ENCODE peak calls at places on chromosomes 7 and 10, in ten cellular contexts. O, E, G, D, C, M, V, A, T and R are unnamed samples.

GRCh38 chr10:108521827-108522503 is 1357.5 kb upstream of the SORCS1 start:
- DNase-seq in O (no peak), E (no peak), G (no peak), D (no peak), C (no peak), M (no peak), V (no peak), A (no peak), T (no peak), R (peak)

GRCh38 chr7:42059275-42059674 is 177.7 kb downstream of the GLI3 start:
- DNase-seq in O (no peak), E (no peak), G (no peak), D (no peak), C (no peak), M (no peak), V (no peak), A (no peak), T (no peak), R (no peak)

GRCh38 chr10:119215371-119215770 is 8.0 kb downstream of the GRK5 start:
- DNase-seq in O (no peak), E (no peak), G (no peak), D (no peak), C (no peak), M (no peak), V (no peak), A (no peak), T (no peak), R (no peak)

GRCh38 chr10:105023706-105024105 is 382.6 kb downstream of the SORCS3 start:
- DNase-seq in O (peak), E (no peak), G (no peak), D (no peak), C (no peak), M (no peak), V (peak), A (no peak), T (no peak), R (no peak)

GRCh38 chr7:157886711-157887110 is 549.9 kb downstream of the DNAJB6 start:
- DNase-seq in O (peak), E (peak), G (no peak), D (no peak), C (no peak), M (no peak), V (no peak), A (no peak), T (no peak), R (no peak)

GRCh38 chr10:104686829-104687228 is 45.7 kb downstream of the SORCS3 start:
- DNase-seq in O (no peak), E (no peak), G (no peak), D (no peak), C (no peak), M (no peak), V (no peak), A (no peak), T (no peak), R (no peak)

GRCh38 chr7:75572814-75573213 is 80.7 kb downstream of the SPDYE5 start:
- DNase-seq in O (no peak), E (no peak), G (peak), D (no peak), C (no peak), M (no peak), V (no peak), A (no peak), T (no peak), R (no peak)

GRCh38 chr7:28573751-28574295 is 161.5 kb downstream of the CREB5 start:
- DNase-seq in O (no peak), E (no peak), G (no peak), D (peak), C (no peak), M (no peak), V (no peak), A (no peak), T (no peak), R (no peak)

GRCh38 chr10:112904000-112904399 is 46.0 kb upstream of the TCF7L2 start:
- DNase-seq in O (no peak), E (no peak), G (no peak), D (no peak), C (no peak), M (peak), V (no peak), A (no peak), T (no peak), R (no peak)

GRCh38 chr10:56844939-56845529 is 484.0 kb upstream of the ZWINT start:
- DNase-seq in O (no peak), E (no peak), G (no peak), D (peak), C (no peak), M (no peak), V (no peak), A (no peak), T (no peak), R (no peak)
- H3K4me3 ChIP-seq in O (no peak), E (no peak), G (no peak), D (no peak), C (no peak), M (no peak), V (no peak), A (no peak), T (no peak), R (no peak)

GRCh38 chr10:132993271-132994260 is 51.2 kb upstream of the CFAP46 start:
- DNase-seq in O (no peak), E (peak), G (no peak), D (no peak), C (no peak), M (no peak), V (no peak), A (no peak), T (no peak), R (no peak)
- H3K4me3 ChIP-seq in O (peak), E (no peak), G (no peak), D (peak), C (no peak), M (no peak), V (peak), A (no peak), T (no peak), R (peak)

DNA sequence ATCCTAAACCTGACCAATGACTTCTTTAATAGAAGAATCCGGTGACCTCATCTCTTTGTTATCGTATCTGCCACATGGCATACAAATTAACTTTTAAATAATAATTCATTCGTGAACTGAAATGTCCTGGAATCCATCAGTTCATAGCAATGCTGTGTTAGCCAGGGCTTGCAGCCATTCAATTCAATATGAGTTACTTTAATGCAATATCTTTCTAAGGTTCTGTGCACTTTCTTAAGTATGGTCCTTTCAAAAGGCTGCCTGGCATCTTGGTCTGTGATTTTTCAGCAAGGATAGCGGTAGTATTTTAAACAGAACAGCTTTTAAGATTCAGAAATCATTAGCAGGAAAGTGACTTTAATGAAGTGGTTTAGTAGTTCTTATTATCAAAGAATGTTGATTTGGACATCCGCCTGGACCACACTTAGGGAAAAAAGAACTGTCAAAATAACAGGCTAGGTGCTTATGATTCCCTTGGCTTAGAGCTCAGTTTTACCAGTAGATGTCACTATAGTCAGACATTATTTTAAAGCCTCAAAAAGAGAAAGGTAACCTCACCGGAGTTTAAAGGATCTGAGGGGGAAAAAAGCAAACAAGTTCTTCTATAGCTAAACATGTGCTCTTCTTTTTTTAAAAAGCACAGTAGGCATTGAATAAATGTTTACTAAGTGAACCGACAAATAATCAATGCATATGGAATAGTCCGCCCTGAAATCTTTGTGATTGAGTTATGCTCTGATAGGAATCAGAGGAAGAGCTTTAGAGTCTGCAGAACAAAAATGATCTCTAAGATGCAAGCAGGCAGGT is 22.7 kb downstream of the SLC35G1 start:
- DNase-seq in O (no peak), E (no peak), G (peak), D (peak), C (no peak), M (no peak), V (peak), A (no peak), T (no peak), R (peak)
- H3K4me3 ChIP-seq in O (no peak), E (no peak), G (no peak), D (no peak), C (no peak), M (no peak), V (no peak), A (no peak), T (no peak), R (no peak)

DNA sequence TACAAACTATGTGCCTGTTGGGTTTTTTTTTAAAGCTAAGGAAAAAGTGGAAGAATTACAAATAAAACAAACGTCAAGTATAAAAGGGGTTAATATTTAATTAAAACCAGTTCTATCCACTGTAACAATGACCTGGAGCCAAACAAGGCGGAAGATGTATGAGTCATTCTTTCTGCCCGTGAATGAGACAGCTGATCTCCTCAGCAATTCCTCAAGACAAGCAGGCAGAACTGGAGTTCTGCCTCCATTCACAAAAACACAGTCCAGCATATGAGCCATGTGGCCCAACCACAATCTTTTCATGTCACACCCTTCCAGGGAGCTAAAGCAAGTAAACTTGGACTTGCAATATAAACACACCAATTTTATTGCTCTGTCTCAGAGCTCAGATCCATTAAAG is 8.4 kb downstream of the ETV1 start:
- DNase-seq in O (no peak), E (no peak), G (peak), D (peak), C (no peak), M (peak), V (peak), A (no peak), T (no peak), R (peak)
- H3K4me3 ChIP-seq in O (no peak), E (no peak), G (no peak), D (peak), C (no peak), M (no peak), V (no peak), A (no peak), T (no peak), R (peak)

GRCh38 chr7:93574646-93575554 is at the start of gene CALCR:
- DNase-seq in O (no peak), E (no peak), G (peak), D (no peak), C (peak), M (no peak), V (no peak), A (no peak), T (no peak), R (peak)
- H3K4me3 ChIP-seq in O (peak), E (no peak), G (peak), D (no peak), C (peak), M (no peak), V (no peak), A (no peak), T (no peak), R (no peak)

DNA sequence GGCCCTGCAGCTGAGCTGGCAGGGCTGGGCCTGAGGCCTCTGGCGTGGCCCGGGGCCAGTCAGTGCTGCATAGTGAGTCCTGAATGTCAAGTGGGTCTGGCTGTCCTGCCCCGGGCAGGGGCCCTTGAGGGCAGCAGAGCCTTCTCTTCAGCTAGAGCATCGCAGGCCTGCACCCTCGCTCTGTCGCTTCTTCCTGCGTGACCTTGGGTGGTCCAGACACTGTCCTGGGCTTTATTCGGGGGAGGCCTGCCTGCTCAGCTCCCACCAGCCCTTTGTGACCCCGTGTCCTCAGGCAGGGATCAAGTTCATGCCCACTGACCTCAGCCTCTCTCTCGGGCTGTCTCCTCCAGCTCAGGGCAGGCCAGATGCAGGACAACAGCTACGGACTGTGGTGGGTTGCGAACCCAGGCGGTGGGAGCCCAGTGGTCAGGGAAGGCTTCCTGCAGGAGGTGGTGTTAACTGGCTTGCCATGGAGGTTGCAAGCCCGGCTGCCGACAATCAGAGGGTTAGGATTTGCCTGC is 3.4 kb downstream of the TTYH3 start:
- DNase-seq in O (no peak), E (peak), G (no peak), D (no peak), C (no peak), M (no peak), V (no peak), A (no peak), T (no peak), R (no peak)
- H3K4me3 ChIP-seq in O (no peak), E (no peak), G (no peak), D (no peak), C (no peak), M (peak), V (no peak), A (no peak), T (no peak), R (no peak)

GRCh38 chr7:1041471-1042160 is 2.7 kb upstream of the GPR146 start:
- DNase-seq in O (no peak), E (peak), G (no peak), D (no peak), C (no peak), M (no peak), V (no peak), A (no peak), T (no peak), R (no peak)
- H3K4me3 ChIP-seq in O (no peak), E (no peak), G (no peak), D (no peak), C (no peak), M (no peak), V (no peak), A (no peak), T (no peak), R (no peak)

GRCh38 chr10:129385600-129385999 is 81.4 kb upstream of the MGMT start:
- DNase-seq in O (no peak), E (no peak), G (no peak), D (no peak), C (no peak), M (no peak), V (no peak), A (no peak), T (no peak), R (peak)
- H3K4me3 ChIP-seq in O (no peak), E (no peak), G (no peak), D (no peak), C (no peak), M (no peak), V (no peak), A (no peak), T (no peak), R (no peak)

GRCh38 chr10:3954615-3955014 is 169.6 kb upstream of the KLF6 start:
- DNase-seq in O (no peak), E (no peak), G (no peak), D (no peak), C (no peak), M (no peak), V (no peak), A (no peak), T (no peak), R (no peak)
- H3K4me3 ChIP-seq in O (no peak), E (no peak), G (no peak), D (no peak), C (no peak), M (no peak), V (no peak), A (no peak), T (no peak), R (no peak)

DNA sequence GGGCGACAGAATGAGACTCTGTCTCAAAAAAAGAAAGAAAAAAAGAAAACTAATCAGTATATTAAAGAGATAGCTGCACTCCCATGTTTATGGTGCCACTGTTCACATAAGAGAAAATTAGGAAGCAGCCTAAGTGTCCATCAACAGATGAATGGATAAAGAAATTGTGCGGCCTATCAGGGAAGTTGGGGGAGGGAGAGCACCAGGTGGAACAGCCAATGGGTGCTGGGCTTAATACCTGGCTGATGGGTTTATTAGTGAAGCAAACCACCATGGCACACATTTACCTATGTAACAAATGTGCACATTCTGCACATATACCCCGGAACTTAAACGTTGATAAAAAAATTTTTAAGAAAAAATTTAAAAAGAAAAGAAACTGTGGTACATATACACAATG is 9.0 kb upstream of the PRRT4 start:
- DNase-seq in O (no peak), E (no peak), G (no peak), D (no peak), C (no peak), M (no peak), V (no peak), A (no peak), T (no peak), R (no peak)
- H3K4me3 ChIP-seq in O (no peak), E (no peak), G (no peak), D (no peak), C (no peak), M (no peak), V (no peak), A (no peak), T (no peak), R (no peak)